ENCODE peak calls at places on chromosome 7, in four cellular contexts. G, Q, A and S are unnamed samples.

GRCh38 chr7:28174901-28175661 is 5.5 kb downstream of the JAZF1 start:
- DNase-seq in A (no peak), G (no peak), Q (no peak), S (no peak)

GRCh38 chr7:149125189-149125863 is 798 bp downstream of the ZNF425 start:
- DNase-seq in Q (no peak), G (no peak), A (no peak), S (no peak)

GRCh38 chr7:27547401-27547800 is 115.3 kb downstream of the HIBADH start:
- DNase-seq in A (no peak), G (no peak), Q (no peak), S (no peak)

GRCh38 chr7:92835140-92835850 is 1.1 kb downstream of the CDK6 start:
- DNase-seq in Q (peak), G (peak), A (no peak), S (peak)

GRCh38 chr7:109844362-109844761 is 1246.6 kb upstream of the LRRN3 start:
- DNase-seq in Q (peak), A (no peak), G (no peak), S (peak)

GRCh38 chr7:100680589-100681271 is 7.2 kb downstream of the GNB2 start:
- DNase-seq in G (peak), A (no peak), Q (no peak), S (no peak)

GRCh38 chr7:132738254-132738653 is 162.0 kb upstream of the PLXNA4 start:
- DNase-seq in Q (no peak), A (no peak), G (no peak), S (peak)

GRCh38 chr7:128404826-128405344 is 4.9 kb downstream of the IMPDH1 start:
- DNase-seq in Q (no peak), A (no peak), G (peak), S (no peak)

GRCh38 chr7:152619027-152619739 is 56.8 kb downstream of the XRCC2 start:
- DNase-seq in A (no peak), Q (no peak), G (no peak), S (no peak)

GRCh38 chr7:18844735-18845134 is 272.7 kb downstream of the TWIST1 start:
- DNase-seq in G (no peak), Q (no peak), A (no peak), S (no peak)

GRCh38 chr7:134290286-134290685 is 26.4 kb downstream of the SLC35B4 start:
- DNase-seq in G (no peak), A (no peak), Q (no peak), S (peak)

GRCh38 chr7:124996778-124997177 is 67.2 kb upstream of the POT1 start:
- DNase-seq in G (peak), Q (peak), A (peak), S (peak)

GRCh38 chr7:17560516-17560915 is 262.1 kb downstream of the AHR start:
- DNase-seq in G (no peak), Q (no peak), A (no peak), S (no peak)

GRCh38 chr7:29372351-29372931 is 177.9 kb downstream of the CHN2 start:
- DNase-seq in G (no peak), A (no peak), Q (no peak), S (no peak)

GRCh38 chr7:87982163-87982562 is 48.1 kb downstream of the ADAM22 start:
- DNase-seq in A (no peak), G (no peak), Q (no peak), S (no peak)

GRCh38 chr7:64884085-64884912 is 18.8 kb upstream of the ZNF273 start:
- DNase-seq in G (no peak), Q (no peak), A (no peak), S (no peak)

GRCh38 chr7:2508327-2509231 is 11.0 kb upstream of the LFNG start:
- DNase-seq in A (no peak), G (no peak), Q (no peak), S (no peak)

GRCh38 chr7:143979359-143979758 is 20.8 kb upstream of the OR6B1 start:
- DNase-seq in G (no peak), Q (peak), A (no peak), S (peak)

GRCh38 chr7:47485640-47486435 is 96.1 kb downstream of the TNS3 start:
- DNase-seq in Q (no peak), A (no peak), G (no peak), S (peak)

GRCh38 chr7:76383089-76383944 is 24.5 kb upstream of the YWHAG start:
- DNase-seq in A (no peak), G (peak), Q (peak), S (peak)

GRCh38 chr7:29748286-29749099 is 57.8 kb upstream of the WIPF3 start:
- DNase-seq in G (peak), A (no peak), Q (peak), S (peak)

GRCh38 chr7:23235688-23236280 is 10.8 kb upstream of the GPNMB start:
- DNase-seq in G (no peak), Q (peak), A (no peak), S (no peak)

GRCh38 chr7:94696981-94697670 is 41.2 kb upstream of the SGCE start:
- DNase-seq in Q (peak), G (no peak), A (no peak), S (peak)

GRCh38 chr7:101315336-101315735 is 6.3 kb downstream of the IFT22 start:
- DNase-seq in Q (peak), G (peak), A (no peak), S (peak)

GRCh38 chr7:116030626-116031276 is at the start of gene TFEC:
- DNase-seq in Q (no peak), G (no peak), A (no peak), S (no peak)

GRCh38 chr7:149354119-149354518 is 92.1 kb downstream of the ZNF783 start:
- DNase-seq in G (no peak), Q (no peak), A (no peak), S (no peak)

GRCh38 chr7:9937944-9938631 is 1035.6 kb upstream of the PHF14 start:
- DNase-seq in G (peak), Q (no peak), A (no peak), S (no peak)

GRCh38 chr7:99740573-99741437 is 5.8 kb upstream of the CYP3A7 start:
- DNase-seq in Q (peak), G (no peak), A (no peak), S (no peak)

GRCh38 chr7:137990251-137990901 is 11.5 kb downstream of the CREB3L2 start:
- DNase-seq in A (no peak), Q (no peak), G (no peak), S (no peak)

GRCh38 chr7:17299477-17299991 is 1.1 kb downstream of the AHR start:
- DNase-seq in Q (no peak), G (no peak), A (no peak), S (peak)

GRCh38 chr7:150941351-150941982 is 36.7 kb downstream of the KCNH2 start:
- DNase-seq in G (no peak), A (no peak), Q (no peak), S (no peak)

DNA sequence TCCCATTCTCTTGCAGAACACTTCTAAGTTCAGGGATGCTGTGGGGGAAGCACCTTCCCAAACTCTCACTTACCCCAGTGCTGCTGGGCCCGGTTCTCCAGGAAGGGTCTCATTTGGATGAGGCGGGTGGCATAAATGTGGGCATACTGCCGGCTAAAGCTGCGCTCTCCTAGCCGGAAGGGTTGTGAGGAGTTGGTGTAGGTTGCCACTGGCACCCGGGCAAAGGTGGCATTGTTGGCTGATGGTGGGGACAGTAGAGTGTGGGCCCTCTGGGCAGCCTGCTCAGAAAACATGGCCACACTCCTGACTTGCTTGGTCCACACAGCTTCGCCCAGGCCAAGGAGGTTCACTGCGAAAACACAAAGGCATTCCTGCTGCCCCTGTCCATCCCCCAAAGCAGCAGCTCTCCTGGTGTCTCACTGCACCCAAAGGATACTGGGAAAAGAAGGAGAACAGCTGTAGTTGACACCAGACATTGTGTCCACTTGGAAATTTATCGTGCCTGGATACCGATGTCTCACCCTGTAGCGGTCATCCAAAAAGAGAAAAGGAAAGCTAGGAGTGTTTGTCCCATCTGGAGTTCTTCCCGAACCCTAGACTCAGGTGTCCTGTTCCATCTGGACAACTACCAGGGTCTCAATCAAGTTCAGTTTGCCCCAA is 1.5 kb downstream of the POLD2 start:
- DNase-seq in G (no peak), A (no peak), Q (no peak), S (no peak)
- TF ChIP-seq RNF2 in G (no peak), A (no peak), Q (no peak), S (no peak)

GRCh38 chr7:120996333-120996982 is 7.9 kb downstream of the CPED1 start:
- DNase-seq in A (no peak), G (peak), Q (no peak), S (no peak)
- TF ChIP-seq RNF2 in A (no peak), G (no peak), Q (no peak), S (no peak)

GRCh38 chr7:40058636-40059035 is 75.8 kb downstream of the MPLKIP start:
- DNase-seq in Q (no peak), A (no peak), G (no peak), S (no peak)

GRCh38 chr7:40059057-40059456 is 75.4 kb downstream of the MPLKIP start:
- DNase-seq in Q (no peak), A (no peak), G (no peak), S (no peak)

GRCh38 chr7:40057292-40057691 is 77.1 kb downstream of the MPLKIP start:
- DNase-seq in A (no peak), G (peak), Q (no peak), S (no peak)

DNA sequence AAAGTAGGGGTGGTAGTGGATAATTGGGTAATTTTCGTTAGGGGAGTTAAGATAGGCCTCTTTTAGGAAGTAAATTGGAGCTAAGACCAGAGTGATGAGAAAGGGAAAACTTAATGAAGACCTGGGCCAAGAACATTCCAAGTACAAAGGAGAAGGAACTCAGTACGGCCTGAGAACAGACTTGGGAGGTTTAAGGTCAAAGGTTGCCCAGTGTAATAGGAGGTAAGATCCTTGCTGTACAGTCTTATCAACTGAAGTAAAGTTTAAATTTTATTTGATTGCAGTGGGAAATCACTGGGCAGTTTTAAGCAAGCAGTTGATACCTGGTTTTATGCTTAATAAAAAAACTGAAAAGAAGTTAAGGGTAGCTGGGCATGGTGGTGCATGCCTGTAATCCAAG is 76.4 kb downstream of the MPLKIP start:
- DNase-seq in A (no peak), Q (no peak), G (no peak), S (no peak)
- TF ChIP-seq RNF2 in A (no peak), Q (no peak), G (no peak), S (no peak)

GRCh38 chr7:21193895-21194294 is 234.0 kb upstream of the SP4 start:
- DNase-seq in A (no peak), Q (no peak), G (no peak), S (no peak)

GRCh38 chr7:21191317-21192073 is 236.4 kb upstream of the SP4 start:
- DNase-seq in A (no peak), G (no peak), Q (no peak), S (no peak)

GRCh38 chr7:21194936-21195335 is 232.9 kb upstream of the SP4 start:
- DNase-seq in A (no peak), G (no peak), Q (no peak), S (no peak)

DNA sequence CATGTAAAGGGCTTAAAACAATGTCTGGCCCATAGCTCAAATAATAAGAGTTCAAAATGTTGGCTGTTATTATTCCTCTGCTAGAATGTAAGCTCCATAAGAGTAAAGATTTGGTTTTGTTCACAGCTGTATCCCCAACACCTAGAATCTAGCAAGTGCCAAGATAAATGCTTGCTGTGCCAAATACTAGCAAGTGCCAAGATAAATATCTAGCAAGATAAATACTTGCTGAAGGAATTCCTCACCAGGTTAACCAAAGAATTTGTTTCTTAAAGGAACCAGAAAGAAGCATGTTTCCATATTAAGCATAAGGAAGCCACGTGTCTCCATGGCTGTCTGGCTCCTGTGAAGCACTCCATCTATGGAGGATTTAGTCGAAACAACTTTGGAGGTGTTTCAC is 235.2 kb upstream of the SP4 start:
- DNase-seq in A (no peak), Q (no peak), G (no peak), S (no peak)
- TF ChIP-seq RNF2 in A (no peak), Q (no peak), G (no peak), S (no peak)

GRCh38 chr7:95800787-95801186 is 28.4 kb downstream of the DYNC1I1 start:
- DNase-seq in Q (no peak), G (no peak), A (no peak), S (no peak)

GRCh38 chr7:95808396-95808795 is 36.0 kb downstream of the DYNC1I1 start:
- DNase-seq in G (no peak), Q (no peak), A (no peak), S (no peak)

GRCh38 chr7:95804090-95804489 is 31.7 kb downstream of the DYNC1I1 start:
- DNase-seq in A (no peak), Q (no peak), G (no peak), S (no peak)

DNA sequence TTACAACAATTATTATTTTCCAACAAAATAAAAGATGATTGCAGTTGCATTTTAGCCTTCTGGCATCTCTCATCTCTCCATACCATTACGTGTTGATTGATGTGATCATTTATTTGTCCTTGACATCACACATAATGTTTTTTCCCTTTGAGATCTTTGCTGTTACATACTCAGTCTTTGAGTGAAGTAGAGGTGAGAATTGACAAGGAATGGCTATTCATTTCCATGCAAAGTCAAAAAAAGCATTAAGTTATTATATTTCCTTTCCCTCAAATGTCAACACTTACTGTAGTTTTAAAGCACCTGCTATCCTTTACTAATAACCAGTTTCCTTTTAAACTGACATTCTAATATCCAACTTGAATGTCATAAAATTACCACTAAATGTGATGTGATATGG is 33.6 kb downstream of the DYNC1I1 start:
- DNase-seq in Q (no peak), A (no peak), G (no peak), S (no peak)
- TF ChIP-seq RNF2 in Q (no peak), A (no peak), G (no peak), S (no peak)

GRCh38 chr7:66204822-66205735 is at the start of gene TPST1:
- DNase-seq in G (peak), A (peak), Q (peak), S (peak)
- TF ChIP-seq RNF2 in G (no peak), A (no peak), Q (no peak), S (no peak)

DNA sequence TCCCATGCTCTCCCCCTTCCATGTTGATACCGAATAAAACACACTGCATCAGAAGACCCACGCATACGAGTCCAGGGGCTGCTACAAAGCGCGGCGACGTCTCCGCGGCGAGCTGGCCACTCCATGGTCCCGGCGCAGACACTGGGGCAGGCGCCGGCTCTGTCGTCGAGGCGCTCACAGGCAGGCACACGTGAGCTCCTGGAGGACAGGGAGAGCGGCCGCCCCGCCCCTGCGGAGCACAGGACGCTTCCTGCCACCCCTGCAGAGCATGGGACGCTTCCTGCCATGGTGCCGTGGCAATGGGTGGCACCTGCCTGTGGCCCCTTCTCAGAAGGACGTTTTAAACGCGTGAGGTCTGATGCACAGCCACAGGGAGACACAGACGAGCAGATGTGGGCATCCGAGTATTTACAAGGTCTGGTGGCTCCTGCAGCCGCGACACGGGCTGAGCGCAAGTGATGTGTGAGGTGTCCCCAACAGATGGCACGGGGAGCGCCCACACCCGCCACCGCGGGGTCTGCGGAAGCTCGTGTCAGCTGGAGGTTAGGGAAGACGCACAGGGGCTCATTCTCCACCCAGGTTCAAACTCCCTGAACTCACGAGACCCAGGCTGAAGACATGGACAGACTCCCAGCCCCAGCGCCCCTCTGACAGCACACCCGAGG is 21.4 kb upstream of the GPR146 start:
- DNase-seq in A (no peak), Q (no peak), G (no peak), S (no peak)
- TF ChIP-seq RNF2 in A (no peak), Q (no peak), G (no peak), S (no peak)

GRCh38 chr7:131521651-131522163 is 34.7 kb downstream of the PODXL start:
- DNase-seq in A (no peak), G (no peak), Q (no peak), S (no peak)

GRCh38 chr7:131518626-131519025 is 37.8 kb downstream of the PODXL start:
- DNase-seq in Q (no peak), G (no peak), A (no peak), S (no peak)

GRCh38 chr7:131522325-131522920 is 34.0 kb downstream of the PODXL start:
- DNase-seq in Q (no peak), G (no peak), A (no peak), S (no peak)

GRCh38 chr7:131513245-131514061 is 43.0 kb downstream of the PODXL start:
- DNase-seq in A (peak), G (peak), Q (peak), S (peak)

DNA sequence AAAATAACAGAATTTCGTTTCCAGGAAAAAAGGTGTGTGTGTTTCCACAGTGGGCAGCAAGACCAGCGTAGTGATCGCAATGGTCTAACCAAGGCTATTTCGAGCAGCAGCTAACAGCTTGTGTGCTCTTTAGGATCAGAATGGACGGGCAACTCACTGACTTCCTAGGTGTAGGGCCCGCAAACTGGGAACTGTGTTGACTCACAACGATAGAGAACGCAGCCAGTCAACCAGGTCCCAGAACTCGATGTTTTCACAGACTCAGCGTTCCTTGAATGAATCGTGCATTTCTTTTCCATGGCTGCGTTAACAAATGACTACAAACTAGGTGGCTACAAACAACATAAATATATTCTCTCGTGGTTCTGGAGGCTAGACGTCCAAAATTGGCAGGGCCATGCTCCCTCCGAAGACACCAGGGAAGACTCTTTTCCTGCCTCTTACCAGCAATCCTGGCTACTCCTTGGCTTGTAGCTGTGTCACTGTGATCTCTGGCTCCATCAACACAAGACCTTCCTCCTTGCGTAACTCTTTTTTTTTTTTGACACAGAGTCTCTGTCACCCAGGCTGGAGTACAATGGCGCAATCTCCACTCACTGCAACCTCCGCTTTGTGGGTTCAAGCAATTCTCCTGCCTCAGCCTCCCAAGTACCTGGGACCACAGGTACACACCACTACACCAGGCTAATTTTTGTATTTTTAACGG is 39.1 kb downstream of the PODXL start:
- DNase-seq in A (no peak), G (no peak), Q (no peak), S (no peak)
- TF ChIP-seq RNF2 in A (no peak), G (peak), Q (no peak), S (no peak)